ENCODE peak calls at places on chromosome 18, in four cellular contexts. D is HEK293T, Y is K562, C is HepG2. B is an unnamed sample.

GRCh38 chr18:25298853-25299274 is 53.1 kb downstream of the ZNF521 start:
- DNase-seq in D (no peak), Y (peak), C (no peak), B (no peak)

GRCh38 chr18:212780-213179 is 54.4 kb downstream of the USP14 start:
- DNase-seq in D (no peak), Y (peak), C (no peak), B (no peak)

GRCh38 chr18:55586841-55587240 is 1.2 kb downstream of the TCF4 start:
- DNase-seq in D (no peak), Y (no peak), C (no peak), B (no peak)

GRCh38 chr18:8229040-8229439 is 380.2 kb upstream of the RAB12 start:
- DNase-seq in D (no peak), Y (no peak), C (no peak), B (no peak)

GRCh38 chr18:23902396-23902795 is 112.2 kb upstream of the TTC39C start:
- DNase-seq in D (no peak), Y (no peak), C (no peak), B (no peak)

GRCh38 chr18:7987284-7987976 is 420.3 kb downstream of the PTPRM start:
- DNase-seq in D (no peak), Y (no peak), C (no peak), B (no peak)

GRCh38 chr18:23669202-23669766 is 6.6 kb upstream of the ANKRD29 start:
- DNase-seq in D (no peak), Y (no peak), C (no peak), B (no peak)

GRCh38 chr18:73199151-73199550 is 331.4 kb upstream of the NETO1 start:
- DNase-seq in D (no peak), Y (no peak), C (no peak), B (no peak)

GRCh38 chr18:55790296-55790695 is 202.3 kb upstream of the TCF4 start:
- DNase-seq in D (no peak), Y (no peak), C (no peak), B (no peak)

GRCh38 chr18:12318334-12318697 is 10.3 kb downstream of the TUBB6 start:
- DNase-seq in D (no peak), Y (no peak), C (no peak), B (no peak)

GRCh38 chr18:9013926-9014373 is 88.5 kb upstream of the NDUFV2 start:
- DNase-seq in D (no peak), Y (no peak), C (no peak), B (no peak)

GRCh38 chr18:57094199-57094598 is 52.7 kb upstream of the BOD1L2 start:
- DNase-seq in D (no peak), Y (no peak), C (no peak), B (no peak)

GRCh38 chr18:29147944-29148343 is 971.0 kb upstream of the CDH2 start:
- DNase-seq in D (peak), Y (no peak), C (no peak), B (peak)

GRCh38 chr18:8175486-8176061 is 433.7 kb upstream of the RAB12 start:
- DNase-seq in D (no peak), Y (no peak), C (no peak), B (no peak)

GRCh38 chr18:43870626-43871025 is 593.3 kb upstream of the SYT4 start:
- DNase-seq in D (no peak), Y (no peak), C (no peak), B (no peak)

GRCh38 chr18:64037812-64038414 is 68.0 kb downstream of the SERPINB8 start:
- DNase-seq in D (peak), Y (peak), C (peak), B (no peak)

GRCh38 chr18:74390900-74391299 is 66.2 kb downstream of the DIPK1C start:
- DNase-seq in D (no peak), Y (no peak), C (no peak), B (no peak)

GRCh38 chr18:74389161-74389927 is 67.8 kb downstream of the DIPK1C start:
- DNase-seq in D (no peak), Y (no peak), C (no peak), B (no peak)

GRCh38 chr18:74388227-74388626 is 68.9 kb downstream of the DIPK1C start:
- DNase-seq in D (no peak), Y (no peak), C (no peak), B (no peak)

GRCh38 chr18:74392323-74392722 is 64.8 kb downstream of the DIPK1C start:
- DNase-seq in D (no peak), Y (no peak), C (no peak), B (no peak)

DNA sequence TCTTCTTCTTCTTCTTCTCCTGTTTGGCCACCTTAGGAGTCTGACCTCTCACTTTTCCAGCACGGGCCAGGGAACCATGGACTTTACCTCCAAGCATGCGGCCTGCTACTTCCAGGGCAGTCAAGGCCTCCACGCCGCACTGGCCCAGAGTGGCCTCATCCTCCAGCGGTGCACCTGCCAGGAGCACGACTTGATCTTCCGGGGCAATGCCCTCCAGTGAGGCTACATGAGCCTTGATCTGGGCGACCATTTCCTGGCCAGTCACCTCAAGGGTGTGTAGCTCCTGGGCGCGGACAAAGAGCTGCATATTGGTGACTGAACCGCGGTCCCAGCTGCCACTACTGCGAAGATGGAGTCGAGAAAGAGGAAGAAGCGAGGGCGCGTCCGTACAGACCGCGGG is 67.1 kb downstream of the DIPK1C start:
- DNase-seq in D (no peak), Y (no peak), C (no peak), B (no peak)
- TF ChIP-seq ELF4 in D (no peak), Y (no peak), C (no peak), B (no peak)

GRCh38 chr18:1361931-1362330 is 457.3 kb downstream of the ADCYAP1 start:
- DNase-seq in D (no peak), Y (no peak), C (no peak), B (no peak)
- TF ChIP-seq ELF4 in D (no peak), Y (no peak), C (no peak), B (no peak)

DNA sequence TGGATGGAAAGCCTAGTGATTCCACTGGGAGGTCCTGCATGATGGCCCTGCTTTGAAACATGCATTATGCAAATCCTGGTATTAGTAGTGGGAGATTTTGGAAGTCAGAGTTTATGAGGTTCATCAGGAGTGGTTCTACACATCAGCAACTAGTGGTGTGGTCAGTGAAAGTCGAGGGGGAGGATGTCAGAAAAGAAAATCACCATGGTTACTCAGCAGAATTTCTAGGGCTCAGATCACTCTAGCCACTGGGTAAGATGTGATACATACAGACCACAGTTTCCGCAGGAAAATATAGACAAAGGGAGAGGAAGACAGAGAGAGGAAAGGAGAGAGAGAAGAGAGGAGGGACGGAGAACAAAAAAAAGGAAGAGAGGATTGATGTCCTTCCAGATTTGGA is 2100.7 kb upstream of the PIK3C3 start:
- DNase-seq in D (no peak), Y (no peak), C (no peak), B (no peak)
- TF ChIP-seq ELF4 in D (no peak), Y (no peak), C (no peak), B (no peak)

DNA sequence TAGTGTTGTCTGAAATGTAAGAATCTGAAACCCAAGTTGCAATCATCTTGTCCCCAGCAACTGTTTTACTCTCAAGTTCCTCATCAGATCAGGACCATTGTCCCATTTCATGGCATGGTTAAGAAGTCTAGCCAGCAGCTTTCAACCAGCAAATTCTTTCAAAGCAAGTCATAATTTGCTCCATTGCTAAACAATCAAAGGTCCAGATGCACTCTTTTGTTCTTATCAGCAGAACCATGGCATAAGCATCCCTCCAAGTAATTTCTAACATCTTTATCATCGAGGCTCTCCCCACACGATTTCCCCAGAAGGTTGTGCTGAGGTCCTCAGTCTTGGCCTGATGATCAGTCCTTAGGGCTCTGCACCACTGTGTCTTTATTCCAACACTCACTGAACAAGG is 67.5 kb upstream of the APCDD1 start:
- DNase-seq in D (no peak), Y (no peak), C (no peak), B (no peak)
- TF ChIP-seq ELF4 in D (no peak), Y (no peak), C (no peak), B (no peak)